ENCODE peak calls at places on chromosomes 12 and 14, in four cellular contexts. H is stimulated activated CD4-positive, alpha-beta T cell treated with anti-CD3 and anti-CD28 coated beads, Interleukin-15, amount 100 ng/mL, for 24 hours; X is hippocampal formation; B is iris pigment epithelial cell. S is an unnamed sample.

GRCh38 chr14:95064734-95065133 is 92.6 kb downstream of the DICER1 start:
- DNase-seq in H (no peak), X (no peak), B (no peak), S (no peak)

GRCh38 chr12:510071-510825 is 50.5 kb downstream of the B4GALNT3 start:
- DNase-seq in H (no peak), X (no peak), B (no peak), S (peak)

GRCh38 chr14:106850913-106851825 is 1324.8 kb downstream of the TMEM121 start:
- DNase-seq in H (no peak), X (no peak), B (no peak), S (no peak)

GRCh38 chr14:81302613-81303012 is 81.9 kb upstream of the GTF2A1 start:
- DNase-seq in H (peak), X (no peak), B (no peak), S (no peak)

GRCh38 chr12:15648564-15648963 is 140.6 kb downstream of the EPS8 start:
- DNase-seq in H (no peak), X (no peak), B (no peak), S (no peak)

GRCh38 chr14:64465856-64466554 is 706 bp downstream of the AKAP5 start:
- DNase-seq in H (no peak), X (no peak), B (peak), S (peak)

GRCh38 chr12:32051511-32052299 is 54.9 kb upstream of the BICD1 start:
- DNase-seq in H (peak), X (no peak), B (peak), S (peak)

GRCh38 chr12:3489057-3489456 is 1.9 kb upstream of the PRMT8 start:
- DNase-seq in H (no peak), X (no peak), B (peak), S (no peak)

GRCh38 chr12:26878661-26879119 is 45.7 kb upstream of the ITPR2 start:
- DNase-seq in H (no peak), X (no peak), B (no peak), S (peak)

GRCh38 chr14:31717294-31718085 is 156.3 kb downstream of the NUBPL start:
- DNase-seq in H (no peak), X (no peak), B (no peak), S (no peak)

GRCh38 chr12:6925239-6925542 is 2.6 kb upstream of the ATN1 start:
- DNase-seq in H (no peak), X (no peak), B (no peak), S (peak)

GRCh38 chr14:54040851-54041250 is 84.2 kb upstream of the BMP4 start:
- DNase-seq in H (no peak), X (no peak), B (peak), S (no peak)

GRCh38 chr14:21656980-21657379 is 3.3 kb downstream of the OR4E2 start:
- DNase-seq in H (no peak), X (no peak), B (no peak), S (no peak)

GRCh38 chr12:124231980-124232653 is 62.8 kb upstream of the RFLNA start:
- DNase-seq in H (no peak), X (no peak), B (no peak), S (no peak)